ENCODE peak calls at places on chromosomes 1 and 21, in six cellular contexts. I is foreskin fibroblast; B is CD8-positive, alpha-beta T cell; N is stomach; K is hepatocyte; E is kidney. Z is an unnamed sample.

GRCh38 chr1:7460807-7461206 is 310.3 kb upstream of the VAMP3 start:
- DNase-seq in B (no peak), E (no peak), I (no peak), N (no peak), K (no peak), Z (no peak)

GRCh38 chr1:19769211-19769932 is 30.3 kb downstream of the TMCO4 start:
- DNase-seq in B (no peak), E (no peak), K (no peak), I (no peak), N (no peak), Z (no peak)

GRCh38 chr1:225428879-225429455 is 1.1 kb upstream of the LBR start:
- DNase-seq in N (no peak), B (no peak), K (no peak), E (no peak), I (no peak), Z (no peak)

GRCh38 chr1:169330927-169331326 is 36.7 kb downstream of the NME7 start:
- DNase-seq in I (no peak), N (no peak), E (no peak), K (no peak), B (no peak), Z (no peak)

GRCh38 chr1:237050185-237050584 is 8.2 kb downstream of the RYR2 start:
- DNase-seq in N (no peak), K (no peak), B (no peak), E (no peak), I (no peak), Z (no peak)

GRCh38 chr1:220655509-220655908 is 34.7 kb upstream of the C1orf115 start:
- DNase-seq in B (no peak), I (no peak), K (no peak), N (no peak), E (no peak), Z (no peak)

GRCh38 chr1:46288485-46289133 is 14.8 kb downstream of the LRRC41 start:
- DNase-seq in N (no peak), B (no peak), I (peak), K (no peak), E (no peak), Z (no peak)

GRCh38 chr1:15326691-15327530 is 79.9 kb downstream of the FHAD1 start:
- DNase-seq in N (peak), I (peak), B (no peak), K (no peak), E (no peak), Z (no peak)

GRCh38 chr1:148328884-148329283 is 154.2 kb downstream of the PPIAL4G start:
- DNase-seq in E (no peak), K (no peak), I (no peak), B (no peak), N (no peak), Z (no peak)

GRCh38 chr1:159465191-159465603 is 25.7 kb downstream of the OR10J1 start:
- DNase-seq in K (no peak), N (no peak), E (no peak), I (no peak), B (no peak), Z (no peak)

GRCh38 chr21:45641480-45642035 is 2.0 kb upstream of the PCBP3 start:
- DNase-seq in I (no peak), K (no peak), B (no peak), E (no peak), N (no peak), Z (no peak)

GRCh38 chr1:147202576-147202975 is 22.6 kb downstream of the FMO5 start:
- DNase-seq in N (no peak), I (no peak), B (no peak), E (no peak), K (no peak), Z (no peak)

GRCh38 chr1:160194737-160195059 is 4.3 kb downstream of the CASQ1 start:
- DNase-seq in N (no peak), I (no peak), E (no peak), K (no peak), B (no peak), Z (no peak)

GRCh38 chr1:16146888-16147614 is 8.8 kb downstream of the EPHA2 start:
- DNase-seq in K (no peak), N (no peak), I (no peak), B (no peak), E (no peak), Z (no peak)

GRCh38 chr1:53376742-53377437 is 49.0 kb upstream of the LRP8 start:
- DNase-seq in E (peak), K (no peak), B (no peak), N (peak), I (no peak), Z (no peak)

GRCh38 chr1:75616436-75617433 is 5.8 kb upstream of the SLC44A5 start:
- DNase-seq in B (no peak), E (peak), I (peak), N (no peak), K (peak), Z (peak)

GRCh38 chr1:245859510-245860114 is 647.5 kb downstream of the SMYD3 start:
- DNase-seq in K (no peak), B (no peak), E (no peak), I (no peak), N (no peak), Z (no peak)

GRCh38 chr21:34278451-34278850 is 85.4 kb upstream of the KCNE2 start:
- DNase-seq in E (no peak), K (no peak), B (no peak), N (no peak), I (no peak), Z (no peak)

GRCh38 chr21:21624674-21625073 is 626.5 kb downstream of the NCAM2 start:
- DNase-seq in B (no peak), I (peak), N (no peak), E (no peak), K (no peak), Z (no peak)

GRCh38 chr1:27296773-27297214 is 25.2 kb upstream of the TMEM222 start:
- DNase-seq in I (peak), E (peak), K (peak), N (peak), B (peak), Z (peak)

GRCh38 chr1:204225841-204226745 is 12.3 kb upstream of the GOLT1A start:
- DNase-seq in I (no peak), N (peak), E (peak), B (no peak), K (no peak), Z (no peak)

GRCh38 chr1:175075572-175076568 is 8.2 kb downstream of the TNN start:
- DNase-seq in B (no peak), N (no peak), E (no peak), K (no peak), I (no peak), Z (no peak)
- TF ChIP-seq CTCF in B (no peak), N (no peak), E (no peak), K (no peak), I (no peak), Z (no peak)

DNA sequence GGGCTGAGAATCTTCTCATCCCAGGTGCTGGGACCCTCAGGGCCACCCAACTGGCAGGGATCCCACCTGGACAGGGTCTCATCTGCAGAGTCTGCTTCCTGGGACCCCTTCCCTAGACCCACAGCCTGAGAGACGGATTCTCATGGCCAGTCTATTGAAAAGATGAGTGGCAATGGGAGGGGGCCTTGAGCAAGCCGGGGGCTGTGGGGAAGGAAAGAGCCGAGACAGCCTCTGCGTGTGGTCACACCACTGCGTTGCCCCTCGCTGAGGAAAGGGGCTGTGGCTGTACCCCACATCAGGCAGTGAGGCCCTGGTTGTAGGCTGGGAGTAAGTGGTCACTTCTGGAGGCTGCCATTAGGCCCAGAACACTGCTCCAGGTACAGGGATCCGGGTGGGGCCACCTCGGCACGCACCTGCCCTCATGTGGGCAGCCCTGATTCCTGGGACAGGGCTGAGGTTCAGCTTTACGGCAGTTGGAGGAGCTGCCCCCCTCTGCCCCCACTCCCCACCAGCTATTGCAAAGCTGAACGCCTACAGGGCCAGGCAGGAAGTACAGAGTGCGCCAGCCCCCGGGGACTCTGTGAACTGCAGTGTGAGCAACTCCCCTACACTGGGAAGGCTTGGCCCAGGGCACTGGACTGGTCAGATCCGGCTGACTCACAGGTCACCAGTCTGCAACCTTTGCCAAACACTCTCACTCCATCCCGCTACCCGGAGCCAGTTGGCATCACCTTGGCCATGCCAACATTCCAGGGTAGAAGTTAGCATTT is 106.9 kb downstream of the RIPK4 start:
- DNase-seq in I (no peak), E (peak), B (no peak), N (no peak), K (no peak), Z (no peak)
- TF ChIP-seq CTCF in I (no peak), E (no peak), B (no peak), N (no peak), K (no peak), Z (no peak)

DNA sequence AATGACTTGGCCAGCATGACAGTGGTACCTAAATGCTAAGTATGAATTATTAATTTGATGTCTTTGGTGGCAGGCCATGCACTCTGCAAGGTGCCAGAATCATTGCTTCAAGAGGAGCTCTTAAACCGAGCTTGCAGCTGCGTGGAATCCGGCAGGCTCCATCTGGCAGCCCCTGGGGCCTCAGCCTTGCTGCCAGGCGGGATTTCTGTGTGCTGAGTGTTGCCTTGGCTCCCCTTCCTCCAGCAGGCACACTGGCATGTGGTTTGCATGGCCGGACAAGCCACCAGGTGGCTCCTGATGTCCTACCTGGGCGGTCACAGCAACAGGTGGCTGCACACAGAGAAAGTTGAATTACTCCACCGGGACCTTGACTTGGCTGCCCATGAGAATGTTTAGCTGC is 155.4 kb downstream of the URB2 start:
- DNase-seq in E (no peak), K (peak), N (peak), I (no peak), B (no peak), Z (no peak)
- TF ChIP-seq CTCF in E (peak), K (peak), N (peak), I (no peak), B (no peak), Z (no peak)

GRCh38 chr1:152928671-152929070 is 18.3 kb upstream of the SPRR5 start:
- DNase-seq in E (no peak), K (no peak), B (no peak), N (no peak), I (no peak), Z (no peak)

GRCh38 chr1:152924191-152924590 is 15.8 kb downstream of the IVL start:
- DNase-seq in E (no peak), B (no peak), I (no peak), N (no peak), K (no peak), Z (no peak)

GRCh38 chr1:152926091-152926490 is 17.7 kb downstream of the IVL start:
- DNase-seq in B (no peak), E (no peak), I (no peak), N (no peak), K (no peak), Z (no peak)
- TF ChIP-seq CTCF in B (no peak), E (peak), I (peak), N (no peak), K (no peak), Z (no peak)

GRCh38 chr1:113950908-113951307 is 21.8 kb downstream of the HIPK1 start:
- DNase-seq in B (no peak), N (no peak), E (no peak), K (no peak), I (no peak), Z (no peak)

GRCh38 chr1:113951719-113952118 is 22.6 kb downstream of the HIPK1 start:
- DNase-seq in E (no peak), N (no peak), B (no peak), K (no peak), I (no peak), Z (no peak)

GRCh38 chr1:113947388-113948107 is 18.4 kb downstream of the HIPK1 start:
- DNase-seq in E (no peak), B (no peak), N (no peak), I (no peak), K (no peak), Z (no peak)

GRCh38 chr1:113946668-113947387 is 17.7 kb downstream of the HIPK1 start:
- DNase-seq in N (no peak), B (no peak), I (no peak), E (no peak), K (no peak), Z (no peak)

GRCh38 chr1:113949007-113949406 is 19.9 kb downstream of the HIPK1 start:
- DNase-seq in E (no peak), K (no peak), I (no peak), B (no peak), N (no peak), Z (no peak)
- TF ChIP-seq CTCF in E (peak), K (peak), I (peak), B (peak), N (peak), Z (peak)

Z was measured in neural crest cell.